ENCODE peak calls at places on chromosomes 3 and 15, in eight cellular contexts. Q is brain microvascular endothelial cell, D is tibial nerve, R is astrocyte of the cerebellum, F is GM19239, Z is trophoblast cell, P is body of pancreas, O is cardiac muscle cell. B is an unnamed sample.
A peak's percentile ranks its signal among the peaks of the same experiment; 100 is the strongest.

GRCh38 chr3:72658466-72659100 is 189.7 kb downstream of the SHQ1 start:
- DNase-seq in Q (no peak), D (no peak), R (no peak), F (no peak), Z (peak; percentile 48), P (no peak), O (no peak), B (no peak)

GRCh38 chr3:111761309-111761795 is 97.7 kb upstream of the PHLDB2 start:
- DNase-seq in Q (peak; percentile 78), D (no peak), R (no peak), F (no peak), Z (peak; percentile 97), P (no peak), O (peak; percentile 34), B (peak; percentile 3)

GRCh38 chr3:14439501-14440167 is 37.2 kb downstream of the SLC6A6 start:
- DNase-seq in Q (peak; percentile 77), D (peak; percentile 53), R (peak; percentile 44), F (no peak), Z (no peak), P (peak; percentile 78), O (peak; percentile 76), B (no peak)

GRCh38 chr15:26115229-26115943 is 252.3 kb upstream of the ATP10A start:
- DNase-seq in Q (no peak), D (no peak), R (no peak), F (no peak), Z (peak; percentile 7), P (no peak), O (no peak), B (no peak)

GRCh38 chr3:107753494-107753893 is 230.7 kb downstream of the BBX start:
- DNase-seq in Q (peak; percentile 51), D (no peak), R (peak; percentile 19), F (no peak), Z (peak; percentile 62), P (peak; percentile 36), O (peak; percentile 47), B (no peak)

GRCh38 chr3:71659758-71660666 is 65.2 kb downstream of the EIF4E3 start:
- DNase-seq in Q (no peak), D (no peak), R (no peak), F (no peak), Z (no peak), P (peak; percentile 80), O (no peak), B (no peak)

GRCh38 chr3:159157275-159157674 is 355.4 kb downstream of the MFSD1 start:
- DNase-seq in Q (no peak), D (no peak), R (no peak), F (no peak), Z (no peak), P (no peak), O (no peak), B (no peak)

GRCh38 chr3:151434151-151434890 is 26.5 kb downstream of the IGSF10 start:
- DNase-seq in Q (peak; percentile 91), D (no peak), R (peak; percentile 57), F (no peak), Z (peak; percentile 23), P (peak; percentile 6), O (peak; percentile 84), B (no peak)

GRCh38 chr15:35115155-35115725 is 30.1 kb upstream of the NANOGP8 start:
- DNase-seq in Q (no peak), D (no peak), R (peak; percentile 72), F (no peak), Z (no peak), P (peak; percentile 12), O (peak; percentile 38), B (no peak)

GRCh38 chr3:124766113-124767095 is 36.2 kb downstream of the UMPS start:
- DNase-seq in Q (no peak), D (no peak), R (no peak), F (no peak), Z (no peak), P (no peak), O (no peak), B (no peak)

GRCh38 chr3:45612918-45613602 is 18.5 kb downstream of the LIMD1 start:
- DNase-seq in Q (no peak), D (no peak), R (peak; percentile 49), F (no peak), Z (peak; percentile 83), P (no peak), O (peak; percentile 57), B (peak; percentile 28)

GRCh38 chr3:133464573-133464972 is 64.7 kb downstream of the BFSP2 start:
- DNase-seq in Q (peak; percentile 49), D (no peak), R (peak; percentile 42), F (no peak), Z (no peak), P (no peak), O (peak; percentile 61), B (no peak)

GRCh38 chr3:149765762-149766334 is 13.6 kb upstream of the COMMD2 start:
- DNase-seq in Q (peak; percentile 17), D (no peak), R (peak; percentile 37), F (no peak), Z (peak; percentile 55), P (no peak), O (peak; percentile 61), B (no peak)

GRCh38 chr3:150059729-150060128 is 89.0 kb upstream of the PFN2 start:
- DNase-seq in Q (no peak), D (no peak), R (no peak), F (no peak), Z (no peak), P (no peak), O (no peak), B (no peak)

GRCh38 chr3:192571197-192571791 is 156.0 kb downstream of the FGF12 start:
- DNase-seq in Q (peak; percentile 43), D (peak; percentile 15), R (peak; percentile 9), F (no peak), Z (peak; percentile 25), P (peak; percentile 33), O (peak; percentile 53), B (no peak)

GRCh38 chr3:8652323-8652987 is 7.9 kb upstream of the SSUH2 start:
- DNase-seq in Q (no peak), D (no peak), R (no peak), F (no peak), Z (no peak), P (no peak), O (no peak), B (no peak)

GRCh38 chr15:91508633-91509032 is 344.9 kb upstream of the SLCO3A1 start:
- DNase-seq in Q (no peak), D (no peak), R (no peak), F (no peak), Z (no peak), P (no peak), O (peak; percentile 20), B (no peak)

GRCh38 chr15:62624541-62625399 is 417.8 kb upstream of the TPM1 start:
- DNase-seq in Q (peak; percentile 42), D (no peak), R (no peak), F (no peak), Z (no peak), P (peak; percentile 30), O (peak; percentile 50), B (no peak)

GRCh38 chr3:99298661-99299060 is 339.7 kb upstream of the COL8A1 start:
- DNase-seq in Q (no peak), D (no peak), R (no peak), F (no peak), Z (no peak), P (no peak), O (no peak), B (no peak)

B was measured in GM20000.